ENCODE peak calls at places on chromosomes 5 and 9, in nine cellular contexts. A, Z, K, U, I, D, X, P and T are unnamed samples.

GRCh38 chr9:36401179-36401740 is 1.2 kb upstream of the RNF38 start:
- DNase-seq in A (peak), Z (peak), K (no peak), U (peak), I (peak), D (peak), X (no peak), P (peak), T (peak)

GRCh38 chr9:101376117-101376866 is 8.5 kb downstream of the BAAT start:
- DNase-seq in A (peak), Z (no peak), K (no peak), U (peak), I (no peak), D (no peak), X (peak), P (no peak), T (peak)

GRCh38 chr9:129328357-129329103 is 150.5 kb upstream of the IER5L start:
- DNase-seq in A (no peak), Z (no peak), K (no peak), U (peak), I (no peak), D (no peak), X (no peak), P (no peak), T (no peak)

GRCh38 chr5:179720222-179720621 is 12.4 kb upstream of the MAML1 start:
- DNase-seq in A (no peak), Z (no peak), K (no peak), U (no peak), I (no peak), D (no peak), X (no peak), P (no peak), T (no peak)

GRCh38 chr9:70021026-70021571 is 22.5 kb upstream of the MAMDC2 start:
- DNase-seq in A (peak), Z (no peak), K (no peak), U (peak), I (no peak), D (no peak), X (peak), P (no peak), T (peak)

GRCh38 chr5:132086277-132086794 is 12.7 kb downstream of the CSF2 start:
- DNase-seq in A (peak), Z (no peak), K (no peak), U (peak), I (no peak), D (no peak), X (peak), P (peak), T (no peak)

GRCh38 chr5:40687316-40687715 is 7.6 kb downstream of the PTGER4 start:
- DNase-seq in A (no peak), Z (no peak), K (peak), U (no peak), I (no peak), D (no peak), X (no peak), P (no peak), T (no peak)

GRCh38 chr5:6087576-6087975 is 290.8 kb downstream of the MED10 start:
- DNase-seq in A (no peak), Z (no peak), K (no peak), U (no peak), I (no peak), D (peak), X (no peak), P (no peak), T (peak)

GRCh38 chr5:61651202-61651601 is 319.1 kb downstream of the ZSWIM6 start:
- DNase-seq in A (no peak), Z (no peak), K (no peak), U (no peak), I (no peak), D (no peak), X (no peak), P (no peak), T (no peak)

GRCh38 chr5:141951341-141951781 is 6.6 kb downstream of the PCDH12 start:
- DNase-seq in A (no peak), Z (peak), K (peak), U (peak), I (peak), D (no peak), X (no peak), P (peak), T (no peak)

GRCh38 chr5:39948867-39949468 is 524.2 kb upstream of the DAB2 start:
- DNase-seq in A (peak), Z (peak), K (peak), U (peak), I (peak), D (no peak), X (peak), P (peak), T (no peak)

GRCh38 chr5:88689662-88690351 is 193.2 kb downstream of the MEF2C start:
- DNase-seq in A (no peak), Z (no peak), K (no peak), U (no peak), I (peak), D (no peak), X (no peak), P (no peak), T (no peak)

GRCh38 chr9:81976351-81976750 is 12.2 kb upstream of the SPATA31D1 start:
- DNase-seq in A (no peak), Z (peak), K (no peak), U (no peak), I (no peak), D (no peak), X (no peak), P (no peak), T (no peak)

GRCh38 chr5:134410822-134411221 is 859 bp downstream of the CDKN2AIPNL start:
- DNase-seq in A (no peak), Z (no peak), K (no peak), U (no peak), I (no peak), D (no peak), X (no peak), P (no peak), T (no peak)

GRCh38 chr5:141637266-141637692 is 482 bp downstream of the RELL2 start:
- DNase-seq in A (no peak), Z (peak), K (peak), U (peak), I (peak), D (no peak), X (no peak), P (peak), T (no peak)

GRCh38 chr5:134100283-134101011 is 14.0 kb upstream of the TCF7 start:
- DNase-seq in A (peak), Z (peak), K (peak), U (peak), I (peak), D (no peak), X (peak), P (peak), T (no peak)

GRCh38 chr9:4502444-4502843 is 12.2 kb downstream of the SLC1A1 start:
- DNase-seq in A (no peak), Z (no peak), K (no peak), U (no peak), I (no peak), D (no peak), X (no peak), P (no peak), T (no peak)

GRCh38 chr5:52801329-52801728 is 13.6 kb downstream of the ITGA1 start:
- DNase-seq in A (no peak), Z (peak), K (no peak), U (no peak), I (no peak), D (no peak), X (peak), P (no peak), T (no peak)

GRCh38 chr5:139443766-139444473 is 4.6 kb upstream of the DNAJC18 start:
- DNase-seq in A (peak), Z (no peak), K (no peak), U (peak), I (no peak), D (no peak), X (peak), P (peak), T (no peak)

GRCh38 chr5:9479361-9479760 is 66.5 kb downstream of the SEMA5A start:
- DNase-seq in A (peak), Z (no peak), K (no peak), U (peak), I (no peak), D (peak), X (peak), P (no peak), T (no peak)

GRCh38 chr5:90191352-90192045 is 218.1 kb downstream of the CETN3 start:
- DNase-seq in A (no peak), Z (no peak), K (no peak), U (no peak), I (no peak), D (no peak), X (no peak), P (peak), T (no peak)

GRCh38 chr9:89701221-89701798 is 96.5 kb downstream of the GADD45G start:
- DNase-seq in A (no peak), Z (no peak), K (peak), U (no peak), I (peak), D (no peak), X (no peak), P (no peak), T (no peak)

GRCh38 chr5:124796495-124796894 is 50.1 kb upstream of the ZNF608 start:
- DNase-seq in A (no peak), Z (no peak), K (peak), U (no peak), I (no peak), D (no peak), X (no peak), P (no peak), T (no peak)

GRCh38 chr5:156326718-156327259 is at the start of gene SGCD:
- DNase-seq in A (peak), Z (peak), K (no peak), U (peak), I (no peak), D (no peak), X (no peak), P (peak), T (peak)

GRCh38 chr5:72066658-72067057 is 40.6 kb upstream of the MAP1B start:
- DNase-seq in A (peak), Z (no peak), K (no peak), U (peak), I (no peak), D (no peak), X (peak), P (no peak), T (no peak)

GRCh38 chr5:93585054-93585751 is 2.2 kb downstream of the NR2F1 start:
- DNase-seq in A (no peak), Z (peak), K (no peak), U (peak), I (no peak), D (peak), X (peak), P (peak), T (no peak)

GRCh38 chr5:38853753-38854470 is 8.1 kb downstream of the OSMR start:
- DNase-seq in A (peak), Z (peak), K (no peak), U (peak), I (no peak), D (no peak), X (peak), P (no peak), T (no peak)

GRCh38 chr5:140042551-140043507 is at the start of gene NRG2:
- DNase-seq in A (peak), Z (peak), K (peak), U (peak), I (peak), D (no peak), X (peak), P (peak), T (peak)

GRCh38 chr9:99172129-99173091 is 49.3 kb downstream of the ALG2 start:
- DNase-seq in A (no peak), Z (no peak), K (no peak), U (no peak), I (no peak), D (peak), X (no peak), P (no peak), T (no peak)

GRCh38 chr9:134514503-134514902 is 127.1 kb upstream of the COL5A1 start:
- DNase-seq in A (no peak), Z (no peak), K (no peak), U (no peak), I (no peak), D (no peak), X (no peak), P (no peak), T (no peak)

GRCh38 chr5:98796197-98796972 is 22.9 kb downstream of the RGMB start:
- DNase-seq in A (peak), Z (peak), K (peak), U (peak), I (peak), D (no peak), X (peak), P (peak), T (no peak)

GRCh38 chr5:36877667-36878420 is 1.3 kb downstream of the NIPBL start:
- DNase-seq in A (peak), Z (peak), K (peak), U (peak), I (peak), D (no peak), X (peak), P (peak), T (no peak)

GRCh38 chr9:68999393-69000105 is 14.4 kb downstream of the PRKACG start:
- DNase-seq in A (peak), Z (peak), K (peak), U (peak), I (peak), D (no peak), X (peak), P (peak), T (no peak)
- TF ChIP-seq CTCF in A (peak), Z (peak), K (peak), U (peak), I (peak), D (peak), X (peak), P (peak), T (peak)

GRCh38 chr5:116361979-116362577 is 212.5 kb downstream of the SEMA6A start:
- DNase-seq in A (no peak), Z (no peak), K (no peak), U (no peak), I (no peak), D (peak), X (no peak), P (no peak), T (no peak)

GRCh38 chr5:116359575-116359974 is 215.0 kb downstream of the SEMA6A start:
- DNase-seq in A (no peak), Z (no peak), K (no peak), U (no peak), I (no peak), D (no peak), X (no peak), P (no peak), T (no peak)

GRCh38 chr5:116360008-116360853 is 214.4 kb downstream of the SEMA6A start:
- DNase-seq in A (no peak), Z (no peak), K (no peak), U (no peak), I (no peak), D (peak), X (no peak), P (peak), T (peak)

GRCh38 chr5:116358911-116359418 is 215.7 kb downstream of the SEMA6A start:
- DNase-seq in A (no peak), Z (no peak), K (peak), U (no peak), I (peak), D (no peak), X (no peak), P (no peak), T (no peak)

GRCh38 chr5:116361171-116361967 is 213.3 kb downstream of the SEMA6A start:
- DNase-seq in A (no peak), Z (peak), K (no peak), U (peak), I (no peak), D (peak), X (no peak), P (peak), T (peak)
- TF ChIP-seq CTCF in A (no peak), Z (peak), K (no peak), U (peak), I (no peak), D (peak), X (no peak), P (no peak), T (peak)

DNA sequence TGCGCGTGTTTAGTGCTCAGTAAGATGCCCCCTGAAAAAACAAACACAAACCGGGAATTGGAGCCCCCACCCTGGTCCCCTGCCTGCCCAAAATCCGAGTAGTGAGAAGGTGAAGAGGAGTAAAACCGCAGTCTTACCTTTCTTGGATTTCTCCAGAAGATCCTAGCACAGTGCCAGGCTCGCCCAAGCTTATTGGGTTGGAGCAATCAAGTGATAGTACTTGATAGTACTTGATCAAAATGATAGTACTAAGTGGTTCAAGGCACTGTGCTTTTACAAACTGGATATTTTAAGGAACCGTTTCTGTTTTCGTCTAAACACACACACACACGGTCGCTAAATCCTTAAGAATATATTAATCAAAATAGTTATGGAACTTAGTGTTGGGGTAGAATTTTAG is 2.8 kb upstream of the TRAF1 start:
- DNase-seq in A (no peak), Z (no peak), K (no peak), U (no peak), I (no peak), D (no peak), X (no peak), P (no peak), T (no peak)
- TF ChIP-seq CTCF in A (no peak), Z (no peak), K (no peak), U (no peak), I (no peak), D (no peak), X (no peak), P (no peak), T (no peak)

GRCh38 chr5:171598279-171599152 is 179.1 kb downstream of the FGF18 start:
- DNase-seq in A (no peak), Z (peak), K (no peak), U (no peak), I (no peak), D (no peak), X (no peak), P (no peak), T (no peak)
- TF ChIP-seq CTCF in A (peak), Z (peak), K (peak), U (peak), I (no peak), D (no peak), X (peak), P (no peak), T (no peak)